ENCODE peak calls at places on chromosomes 7 and 10, in five cellular contexts. K is endothelial cell of umbilical vein, B is transverse colon, V is stomach, N is H1. R is an unnamed sample.

GRCh38 chr10:119285495-119286267 is 78.3 kb downstream of the GRK5 start:
- DNase-seq in K (no peak), B (no peak), V (no peak), N (no peak), R (no peak)

GRCh38 chr10:35888400-35888799 is 246.3 kb upstream of the FZD8 start:
- DNase-seq in K (no peak), B (no peak), V (no peak), N (no peak), R (no peak)

GRCh38 chr7:141231018-141231792 is 157.3 kb downstream of the TMEM178B start:
- DNase-seq in K (no peak), B (no peak), V (no peak), N (no peak), R (no peak)

GRCh38 chr7:15130666-15131541 is 228.4 kb upstream of the DGKB start:
- DNase-seq in K (peak; percentile 86), B (no peak), V (no peak), N (no peak), R (no peak)

GRCh38 chr7:107978815-107979408 is 24.0 kb downstream of the LAMB1 start:
- DNase-seq in K (no peak), B (no peak), V (no peak), N (no peak), R (no peak)

GRCh38 chr7:22860337-22860736 is 37.7 kb upstream of the TOMM7 start:
- DNase-seq in K (no peak), B (no peak), V (no peak), N (no peak), R (no peak)

GRCh38 chr10:132366006-132366405 is 31.0 kb upstream of the PWWP2B start:
- DNase-seq in K (no peak), B (no peak), V (no peak), N (no peak), R (no peak)

GRCh38 chr10:121935702-121936101 is 7.9 kb upstream of the ATE1 start:
- DNase-seq in K (no peak), B (peak; percentile 76), V (peak; percentile 42), N (no peak), R (no peak)

GRCh38 chr7:44587843-44588711 is 6.0 kb upstream of the TMED4 start:
- DNase-seq in K (peak; percentile 81), B (peak; percentile 67), V (peak; percentile 54), N (no peak), R (peak; percentile 58)

GRCh38 chr7:5218564-5219360 is 28.7 kb downstream of the WIPI2 start:
- DNase-seq in K (peak; percentile 59), B (peak; percentile 59), V (no peak), N (no peak), R (no peak)

GRCh38 chr10:26555719-26556368 is 117.7 kb downstream of the APBB1IP start:
- DNase-seq in K (no peak), B (peak; percentile 67), V (peak; percentile 69), N (no peak), R (peak; percentile 23)

GRCh38 chr10:11515596-11516418 is 95.6 kb downstream of the USP6NL start:
- DNase-seq in K (peak; percentile 70), B (peak; percentile 54), V (peak; percentile 56), N (no peak), R (peak; percentile 39)

GRCh38 chr7:28067171-28067570 is 113.4 kb downstream of the JAZF1 start:
- DNase-seq in K (no peak), B (no peak), V (no peak), N (no peak), R (no peak)

GRCh38 chr7:117210366-117210765 is 112.5 kb downstream of the WNT2 start:
- DNase-seq in K (no peak), B (no peak), V (no peak), N (no peak), R (no peak)

GRCh38 chr10:132542086-132542775 is 4.6 kb downstream of the INPP5A start:
- DNase-seq in K (no peak), B (no peak), V (no peak), N (no peak), R (no peak)

GRCh38 chr7:30988346-30989005 is 24.7 kb downstream of the GHRHR start:
- DNase-seq in K (no peak), B (peak; percentile 49), V (peak; percentile 30), N (peak; percentile 66), R (no peak)

GRCh38 chr7:2927592-2927991 is 83.5 kb upstream of the GNA12 start:
- DNase-seq in K (no peak), B (no peak), V (no peak), N (no peak), R (no peak)

GRCh38 chr7:139600306-139600705 is 76.8 kb downstream of the CLEC2L start:
- DNase-seq in K (no peak), B (no peak), V (no peak), N (no peak), R (no peak)

GRCh38 chr7:116834815-116835533 is 27.4 kb upstream of the CAPZA2 start:
- DNase-seq in K (no peak), B (peak; percentile 67), V (no peak), N (no peak), R (no peak)

GRCh38 chr10:3365630-3366029 is 193.0 kb upstream of the PITRM1 start:
- DNase-seq in K (peak; percentile 32), B (no peak), V (no peak), N (no peak), R (no peak)

GRCh38 chr10:117673611-117674010 is 131.1 kb downstream of the EMX2 start:
- DNase-seq in K (no peak), B (no peak), V (no peak), N (no peak), R (no peak)

GRCh38 chr10:21068025-21068656 is 171.0 kb upstream of the NEBL start:
- DNase-seq in K (no peak), B (no peak), V (no peak), N (no peak), R (no peak)

GRCh38 chr7:20200361-20200760 is 16.8 kb downstream of the MACC1 start:
- DNase-seq in K (peak; percentile 22), B (no peak), V (no peak), N (no peak), R (no peak)

GRCh38 chr7:20197837-20198236 is 19.3 kb downstream of the MACC1 start:
- DNase-seq in K (no peak), B (no peak), V (no peak), N (no peak), R (no peak)

GRCh38 chr7:20200965-20201364 is 16.2 kb downstream of the MACC1 start:
- DNase-seq in K (no peak), B (no peak), V (no peak), N (no peak), R (no peak)

GRCh38 chr7:20198295-20198694 is 18.9 kb downstream of the MACC1 start:
- DNase-seq in K (no peak), B (no peak), V (no peak), N (no peak), R (no peak)

DNA sequence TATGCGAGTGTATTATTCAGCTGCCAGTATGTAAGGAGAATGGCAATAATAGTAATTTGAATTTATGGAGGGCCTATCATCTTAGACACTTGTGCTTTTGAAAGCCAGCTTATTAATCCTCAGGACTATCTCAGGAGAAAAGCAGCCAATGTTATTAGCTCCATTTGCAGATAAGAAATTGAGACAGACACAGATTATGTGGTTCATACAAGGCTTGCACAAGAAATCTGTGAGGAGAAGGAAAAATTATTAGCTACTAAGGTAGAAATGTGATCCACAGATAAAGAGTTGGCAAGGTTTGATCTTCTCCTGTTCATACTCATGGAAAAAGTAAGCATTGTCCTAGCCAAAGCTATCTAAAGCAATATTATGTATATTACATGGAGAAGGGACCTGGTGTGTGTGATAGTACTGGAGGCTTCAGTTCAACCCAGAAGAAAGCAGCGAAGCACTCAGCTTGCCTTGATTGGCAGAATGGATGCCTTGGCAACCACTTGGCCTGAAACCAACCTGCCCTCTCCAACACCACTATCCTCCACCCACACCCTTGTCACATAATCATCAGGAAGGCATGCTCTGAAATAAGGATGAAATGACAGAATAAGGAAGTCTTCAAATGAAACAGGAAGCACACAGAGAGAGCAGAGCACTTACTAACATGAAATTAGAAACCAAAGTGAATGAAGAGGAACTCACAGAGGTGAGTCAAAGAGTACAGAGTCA is 18.0 kb downstream of the MACC1 start:
- DNase-seq in K (peak; percentile 83), B (peak; percentile 85), V (peak; percentile 34), N (no peak), R (no peak)
- TF ChIP-seq POLR2AphosphoS5 in K (no peak), B (peak; percentile 56), V (no peak), N (no peak), R (no peak)

DNA sequence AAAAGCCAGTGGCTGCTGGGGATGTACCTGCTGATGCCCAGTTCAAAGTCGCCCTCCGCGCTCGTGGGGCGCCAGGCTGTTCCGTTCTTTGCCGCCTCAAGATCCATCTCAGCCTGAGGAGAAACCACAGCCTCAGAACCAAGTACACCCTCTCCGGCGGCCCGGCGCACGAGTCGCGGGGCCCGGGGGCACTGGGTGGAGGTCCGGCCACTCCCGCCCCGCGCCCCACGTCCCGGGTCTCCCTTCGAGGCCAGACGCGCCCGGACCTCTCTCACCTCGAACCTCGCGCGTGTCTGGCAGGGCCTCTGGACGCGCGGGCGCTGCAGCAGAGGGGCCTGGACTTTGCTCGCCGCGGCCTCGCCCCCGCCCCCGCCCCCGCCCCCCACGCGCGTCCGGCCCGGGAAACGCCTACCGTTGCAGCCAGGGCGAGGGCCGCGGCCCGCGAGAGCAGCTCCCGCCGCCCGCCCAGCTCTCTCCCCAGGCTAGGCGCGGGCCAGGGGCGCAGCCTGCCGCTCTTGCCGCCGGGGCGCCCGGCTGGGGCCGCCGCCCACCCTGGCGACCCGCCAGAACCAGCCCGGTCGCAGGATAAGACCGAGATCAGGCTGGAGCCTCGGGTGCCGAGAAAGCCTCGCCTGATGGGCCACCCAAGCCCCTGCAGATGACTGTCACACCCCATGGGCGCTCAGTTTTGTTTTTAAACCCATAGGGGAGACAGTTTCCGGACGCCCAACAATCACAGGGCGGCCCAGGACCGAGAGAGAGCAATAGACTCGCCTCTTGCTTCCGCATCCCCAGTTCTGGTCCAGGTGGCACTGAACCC is at the start of gene ABCB4:
- DNase-seq in K (no peak), B (peak; percentile 10), V (no peak), N (peak; percentile 54), R (no peak)
- TF ChIP-seq POLR2A in K (no peak), B (no peak), V (no peak), N (no peak), R (no peak)

DNA sequence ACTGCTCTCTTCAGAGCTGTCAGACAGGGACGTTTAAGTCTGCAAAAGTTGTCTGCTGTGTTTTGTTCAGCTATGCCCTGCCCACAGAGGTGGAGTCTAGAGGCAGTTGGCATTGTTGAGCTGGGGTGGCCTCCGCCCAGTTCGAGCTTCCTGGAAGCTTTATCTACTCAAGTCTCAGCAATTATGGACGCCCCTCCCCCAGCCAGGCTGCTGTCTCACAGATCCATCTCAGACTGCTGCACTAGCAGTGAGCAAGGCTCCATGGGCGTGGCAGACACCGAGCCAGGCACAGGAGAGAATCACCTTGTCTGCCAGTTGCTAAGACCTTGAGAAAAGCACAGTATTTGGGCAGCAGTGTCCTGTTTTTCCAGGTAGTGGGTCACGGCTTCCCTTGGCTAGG is 98.1 kb downstream of the SDHAF3 start:
- DNase-seq in K (no peak), B (peak; percentile 74), V (no peak), N (no peak), R (peak; percentile 21)
- H3K4me3 ChIP-seq in K (no peak overlapping the region), B (no peak overlapping the region), V (no peak overlapping the region), N (no peak overlapping the region), R (no peak overlapping the region)

GRCh38 chr7:92823042-92823441 is 13.3 kb downstream of the CDK6 start:
- DNase-seq in K (no peak), B (no peak), V (no peak), N (no peak), R (no peak)

GRCh38 chr7:92824450-92824849 is 11.9 kb downstream of the CDK6 start:
- DNase-seq in K (no peak), B (no peak), V (no peak), N (no peak), R (no peak)

GRCh38 chr7:92824901-92825480 is 11.4 kb downstream of the CDK6 start:
- DNase-seq in K (no peak), B (no peak), V (no peak), N (no peak), R (no peak)

GRCh38 chr7:92827464-92827863 is 8.9 kb downstream of the CDK6 start:
- DNase-seq in K (no peak), B (no peak), V (no peak), N (no peak), R (no peak)

GRCh38 chr7:92826258-92827004 is 9.9 kb downstream of the CDK6 start:
- DNase-seq in K (no peak), B (no peak), V (no peak), N (no peak), R (no peak)
- TF ChIP-seq POLR2AphosphoS5 in K (no peak), B (no peak), V (no peak), N (no peak), R (no peak)

R was measured in prostate gland.